ENCODE peak calls at places on chromosomes 5 and 9, in seven cellular contexts. M is mesenchymal stem cell, H is IMR-90, Y is neuronal stem cell, V is H9, L is H1, O is trophoblast cell. W is an unnamed sample.
A peak's percentile ranks its signal among the peaks of the same experiment; 100 is the strongest.

GRCh38 chr5:6660704-6661103 is 27.5 kb downstream of the SRD5A1 start:
- DNase-seq in M (no peak), H (no peak), Y (no peak), V (no peak), L (no peak), O (no peak), W (no peak)

GRCh38 chr9:116370587-116370986 is 217.0 kb downstream of the PAPPA start:
- DNase-seq in M (peak; percentile 32), H (no peak), Y (no peak), V (no peak), L (no peak), O (no peak), W (no peak)

GRCh38 chr5:55568629-55569512 is 34.1 kb upstream of the PLPP1 start:
- DNase-seq in M (no peak), H (no peak), Y (no peak), V (no peak), L (no peak), O (no peak), W (no peak)

GRCh38 chr5:116378007-116378831 is 196.4 kb downstream of the SEMA6A start:
- DNase-seq in M (no peak), H (no peak), Y (no peak), V (no peak), L (no peak), O (no peak), W (peak; percentile 55)

GRCh38 chr5:135245521-135246499 is 153.2 kb downstream of the MACROH2A1 start:
- DNase-seq in M (peak; percentile 64), H (peak; percentile 73), Y (no peak), V (peak; percentile 16), L (peak; percentile 32), O (peak; percentile 68), W (no peak)

GRCh38 chr5:145531038-145531734 is 304.0 kb downstream of the PRELID2 start:
- DNase-seq in M (peak; percentile 83), H (peak; percentile 83), Y (no peak), V (no peak), L (no peak), O (peak; percentile 81), W (no peak)

GRCh38 chr5:177419045-177419444 is 7.4 kb upstream of the GRK6 start:
- DNase-seq in M (peak; percentile 79), H (peak; percentile 81), Y (no peak), V (no peak), L (no peak), O (peak; percentile 91), W (peak; percentile 67)

GRCh38 chr5:65394078-65394477 is 87.6 kb downstream of the ADAMTS6 start:
- DNase-seq in M (peak; percentile 83), H (peak; percentile 90), Y (no peak), V (no peak), L (no peak), O (no peak), W (no peak)

GRCh38 chr9:137294091-137294683 is 7.9 kb downstream of the NRARP start:
- DNase-seq in M (peak; percentile 39), H (peak; percentile 56), Y (no peak), V (peak; percentile 70), L (peak; percentile 58), O (peak; percentile 27), W (peak; percentile 83)

GRCh38 chr9:134983506-134984371 is 66.0 kb upstream of the FCN1 start:
- DNase-seq in M (no peak), H (no peak), Y (no peak), V (no peak), L (no peak), O (no peak), W (no peak)
- H4K8ac ChIP-seq in M (no peak overlapping the region), H (no peak overlapping the region), Y (no peak overlapping the region), V (no peak overlapping the region), L (no peak overlapping the region), O (no peak overlapping the region), W (no peak overlapping the region)

DNA sequence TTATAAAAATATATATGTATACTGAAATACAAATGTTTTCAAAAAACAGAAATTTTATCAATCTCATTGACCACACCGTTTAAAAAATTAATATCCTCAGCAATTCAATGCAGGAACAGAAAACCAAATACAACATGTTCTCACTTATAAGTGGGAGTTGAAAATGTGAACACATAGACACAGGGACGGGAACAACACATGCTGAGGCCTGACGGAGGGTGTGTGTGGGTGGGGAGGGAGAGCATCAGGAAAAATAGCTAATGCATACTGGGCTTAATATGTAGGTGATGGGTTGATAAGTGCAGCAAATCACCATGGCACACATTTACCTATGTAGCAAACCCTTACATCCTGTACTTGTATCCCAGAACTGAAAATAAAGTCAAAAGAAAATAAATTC is 409.5 kb downstream of the MLLT3 start:
- DNase-seq in M (no peak), H (no peak), Y (no peak), V (no peak), L (no peak), O (no peak), W (no peak)
- H4K8ac ChIP-seq in M (no peak overlapping the region), H (no peak overlapping the region), Y (no peak overlapping the region), V (no peak overlapping the region), L (no peak overlapping the region), O (no peak overlapping the region), W (no peak overlapping the region)

DNA sequence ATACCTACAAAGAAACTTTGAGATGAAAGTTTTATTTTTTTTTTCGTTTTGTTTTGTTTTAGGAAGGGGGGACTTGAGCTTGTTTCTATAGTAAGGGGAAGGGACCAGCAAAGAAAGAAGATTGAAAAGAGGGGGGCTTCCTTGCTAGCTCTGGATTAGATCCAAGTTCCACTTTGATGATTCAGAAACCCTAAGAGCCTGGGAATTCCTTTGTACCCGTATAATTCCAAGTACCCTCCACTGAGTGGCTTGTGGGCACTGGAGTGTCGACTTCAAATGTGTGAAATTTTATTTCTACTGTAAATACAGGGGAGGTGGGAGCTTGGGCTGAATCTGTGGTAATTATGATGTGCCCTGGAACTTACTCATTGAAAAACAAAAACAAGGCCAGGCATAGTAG is 10.9 kb downstream of the MAMDC2 start:
- DNase-seq in M (no peak), H (no peak), Y (no peak), V (no peak), L (no peak), O (no peak), W (no peak)
- H4K8ac ChIP-seq in M (no peak overlapping the region), H (no peak overlapping the region), Y (no peak overlapping the region), V (no peak overlapping the region), L (no peak overlapping the region), O (no peak overlapping the region), W (peak overlapping the region; percentile 39)

DNA sequence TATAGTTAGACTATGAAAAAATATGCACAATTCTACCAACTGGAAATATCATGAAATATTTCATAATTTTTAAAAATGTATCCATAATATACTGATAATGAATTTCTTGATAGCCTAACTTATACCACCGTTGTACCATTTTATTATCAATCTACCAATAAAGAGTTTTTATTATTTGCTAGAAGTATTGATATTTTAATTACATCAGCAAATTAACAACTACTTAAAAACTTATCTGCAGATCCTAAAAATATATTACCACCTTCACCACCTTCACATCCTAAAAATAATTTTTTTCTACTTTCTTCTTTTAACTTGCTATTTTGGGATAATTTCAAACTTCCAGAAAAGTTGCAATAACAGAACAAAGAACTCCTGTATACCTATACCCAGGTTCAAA is 21.4 kb downstream of the ATPSCKMT start:
- DNase-seq in M (no peak), H (no peak), Y (no peak), V (no peak), L (no peak), O (no peak), W (no peak)
- H4K8ac ChIP-seq in M (no peak overlapping the region), H (no peak overlapping the region), Y (no peak overlapping the region), V (no peak overlapping the region), L (no peak overlapping the region), O (no peak overlapping the region), W (no peak overlapping the region)

GRCh38 chr5:112384523-112384922 is 34.6 kb downstream of the EPB41L4A start:
- DNase-seq in M (no peak), H (no peak), Y (no peak), V (no peak), L (no peak), O (no peak), W (no peak)
- H4K8ac ChIP-seq in M (no peak overlapping the region), H (no peak overlapping the region), Y (no peak overlapping the region), V (no peak overlapping the region), L (no peak overlapping the region), O (no peak overlapping the region), W (no peak overlapping the region)

DNA sequence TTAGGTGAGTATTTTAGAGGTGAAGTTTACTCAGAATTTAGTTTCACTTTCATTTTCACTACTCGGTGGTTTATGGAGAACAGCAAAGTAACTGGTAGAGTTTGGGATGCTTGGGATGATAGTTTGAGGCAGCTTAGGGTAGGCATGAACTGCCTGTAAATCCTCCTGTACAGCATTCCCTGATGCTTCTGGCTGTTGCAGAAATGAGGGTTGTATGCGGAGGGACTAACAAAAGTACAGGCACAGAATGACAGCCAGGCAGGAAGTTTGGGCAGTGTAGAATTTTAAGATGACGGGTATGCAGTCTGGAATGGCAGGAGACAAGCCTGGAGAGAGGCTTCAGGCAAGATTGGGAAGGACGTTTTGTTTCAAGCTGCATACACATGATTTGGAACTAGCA is 48.0 kb upstream of the FAM120AOS start:
- DNase-seq in M (peak; percentile 57), H (no peak), Y (no peak), V (no peak), L (no peak), O (peak; percentile 64), W (no peak)
- H4K8ac ChIP-seq in M (no peak overlapping the region), H (peak overlapping the region; percentile 86), Y (no peak overlapping the region), V (no peak overlapping the region), L (no peak overlapping the region), O (no peak overlapping the region), W (no peak overlapping the region)

GRCh38 chr5:149598966-149599365 is 17.7 kb downstream of the ARHGEF37 start:
- DNase-seq in M (no peak), H (no peak), Y (no peak), V (no peak), L (no peak), O (no peak), W (no peak)
- H4K8ac ChIP-seq in M (no peak overlapping the region), H (no peak overlapping the region), Y (no peak overlapping the region), V (no peak overlapping the region), L (no peak overlapping the region), O (no peak overlapping the region), W (no peak overlapping the region)

DNA sequence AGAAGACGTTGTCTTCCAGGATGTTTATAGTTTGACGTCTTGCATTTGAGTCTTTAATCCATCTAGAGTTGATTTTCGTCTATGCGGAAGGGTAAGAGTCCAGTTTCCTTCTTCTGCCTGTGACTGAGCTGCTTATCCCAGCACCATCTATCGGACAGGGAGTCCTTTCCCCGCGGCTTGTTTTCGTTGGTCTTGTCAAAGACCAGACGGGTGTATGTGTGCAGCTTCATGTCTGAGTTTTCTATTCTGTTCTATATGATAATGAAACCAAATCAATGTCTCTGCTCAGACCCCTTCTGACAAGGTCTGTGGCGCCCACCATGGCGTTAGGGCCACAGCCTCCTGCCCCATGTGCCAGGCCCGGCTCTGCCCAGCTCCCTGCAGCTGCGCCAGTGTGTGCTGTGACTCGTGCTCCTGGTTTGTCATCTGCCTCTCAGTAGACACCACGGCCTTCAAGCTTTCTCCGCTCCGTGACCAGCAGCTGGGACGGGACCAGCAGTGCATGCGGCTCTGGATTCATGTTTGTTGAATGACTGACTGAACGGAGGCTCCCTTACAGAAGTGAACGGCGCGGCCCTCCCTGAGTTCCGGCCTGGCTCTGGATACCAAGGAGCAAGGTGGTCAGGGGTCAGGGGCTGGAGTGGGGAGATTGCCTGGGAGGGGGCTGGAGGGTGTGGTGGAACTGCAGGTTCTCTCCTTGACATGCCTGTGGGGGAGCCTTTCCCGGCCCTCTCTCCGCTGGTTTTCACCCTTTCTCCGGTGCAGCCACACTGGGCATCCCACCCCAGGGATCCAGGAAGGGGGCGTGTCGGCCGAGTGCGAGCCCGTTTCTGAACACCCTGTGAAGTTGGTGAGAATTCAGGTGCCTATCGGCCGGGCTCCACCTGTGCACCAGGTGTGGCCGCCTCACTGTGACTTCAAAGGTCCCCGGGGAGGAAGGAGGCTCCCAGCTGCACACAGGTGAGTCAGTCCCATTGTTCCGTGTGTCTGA is 11.3 kb upstream of the CEP72 start:
- DNase-seq in M (no peak), H (no peak), Y (no peak), V (no peak), L (no peak), O (peak; percentile 10), W (no peak)
- H4K8ac ChIP-seq in M (no peak overlapping the region), H (no peak overlapping the region), Y (no peak overlapping the region), V (no peak overlapping the region), L (peak overlapping the region; percentile 36), O (no peak overlapping the region), W (no peak overlapping the region)

GRCh38 chr9:92444841-92445240 is 20.6 kb upstream of the OMD start:
- DNase-seq in M (no peak), H (no peak), Y (no peak), V (no peak), L (no peak), O (no peak), W (no peak)
- H4K8ac ChIP-seq in M (no peak overlapping the region), H (no peak overlapping the region), Y (no peak overlapping the region), V (no peak overlapping the region), L (no peak overlapping the region), O (no peak overlapping the region), W (no peak overlapping the region)

W was measured in mesendoderm.